ENCODE peak calls at places on chromosomes 2 and 18, in seven cellular contexts. V is HFFc6, M is RWPE1, L is foreskin melanocyte, P is endothelial cell, W is HL-60, K is H54. Z is an unnamed sample.

GRCh38 chr2:20169796-20170467 is 55.0 kb downstream of the SDC1 start:
- DNase-seq in L (no peak), W (no peak), M (no peak), V (no peak), K (no peak), P (no peak), Z (no peak)

GRCh38 chr2:133324150-133324561 is 244.1 kb downstream of the NCKAP5 start:
- DNase-seq in P (no peak), V (peak), M (peak), L (no peak), W (no peak), K (no peak), Z (no peak)

GRCh38 chr2:9533663-9534062 is 22.0 kb downstream of the ADAM17 start:
- DNase-seq in M (no peak), W (no peak), V (no peak), P (no peak), K (no peak), L (no peak), Z (no peak)

GRCh38 chr2:15262792-15263191 is 298.3 kb downstream of the NBAS start:
- DNase-seq in M (no peak), P (no peak), V (no peak), K (no peak), W (no peak), L (no peak), Z (no peak)

GRCh38 chr18:12747530-12748315 is 44.9 kb downstream of the PSMG2 start:
- DNase-seq in V (no peak), W (no peak), L (no peak), K (no peak), P (no peak), M (no peak), Z (no peak)

GRCh38 chr2:42967959-42968674 is 175.7 kb upstream of the HAAO start:
- DNase-seq in K (no peak), V (peak), P (no peak), M (no peak), W (no peak), L (no peak), Z (no peak)

GRCh38 chr2:195710407-195710806 is 53.4 kb downstream of the SLC39A10 start:
- DNase-seq in P (no peak), V (peak), M (no peak), L (peak), W (no peak), K (no peak), Z (no peak)

GRCh38 chr2:3483227-3483985 is 35.9 kb downstream of the ADI1 start:
- DNase-seq in W (no peak), V (no peak), M (no peak), P (no peak), K (no peak), L (no peak), Z (no peak)

GRCh38 chr18:24536326-24536725 is 75.9 kb downstream of the HRH4 start:
- DNase-seq in L (no peak), W (no peak), V (no peak), K (no peak), M (no peak), P (no peak), Z (no peak)

GRCh38 chr18:56202567-56203136 is 435.7 kb downstream of the TXNL1 start:
- DNase-seq in K (no peak), M (no peak), V (no peak), P (no peak), W (no peak), L (no peak), Z (no peak)

GRCh38 chr18:73615506-73615905 is 532.1 kb downstream of the FBXO15 start:
- DNase-seq in L (peak), M (peak), W (no peak), K (no peak), V (peak), P (no peak), Z (no peak)

GRCh38 chr2:164014068-164014577 is 278.3 kb upstream of the FIGN start:
- DNase-seq in L (peak), M (no peak), V (no peak), W (no peak), P (no peak), K (no peak), Z (no peak)

GRCh38 chr2:218033208-218033589 is 30.4 kb upstream of the TNS1 start:
- DNase-seq in M (no peak), P (no peak), L (no peak), K (no peak), V (no peak), W (no peak), Z (no peak)

GRCh38 chr18:45415614-45416013 is 199.7 kb upstream of the SLC14A2 start:
- DNase-seq in P (no peak), L (no peak), K (no peak), W (no peak), V (no peak), M (no peak), Z (no peak)

GRCh38 chr2:233074106-233074505 is 14.0 kb downstream of the INPP5D start:
- DNase-seq in V (no peak), W (no peak), L (no peak), K (no peak), M (no peak), P (no peak), Z (no peak)

GRCh38 chr18:9851511-9851910 is 34.3 kb upstream of the TXNDC2 start:
- DNase-seq in W (peak), P (no peak), V (no peak), L (no peak), M (no peak), K (no peak), Z (no peak)

GRCh38 chr2:111149882-111150455 is 29.3 kb downstream of the BCL2L11 start:
- DNase-seq in V (no peak), P (no peak), K (no peak), M (no peak), L (no peak), W (no peak), Z (no peak)

GRCh38 chr2:19746611-19747309 is 155.0 kb downstream of the TTC32 start:
- DNase-seq in V (no peak), P (peak), L (no peak), W (no peak), K (peak), M (peak), Z (no peak)

GRCh38 chr2:229686122-229686919 is 28.0 kb downstream of the DNER start:
- DNase-seq in L (no peak), W (no peak), M (no peak), P (no peak), V (no peak), K (no peak), Z (no peak)

GRCh38 chr18:54330768-54331548 is 26.7 kb downstream of the STARD6 start:
- DNase-seq in P (no peak), M (no peak), W (no peak), K (no peak), L (no peak), V (no peak), Z (no peak)

GRCh38 chr2:46275995-46276394 is 21.2 kb upstream of the EPAS1 start:
- DNase-seq in K (no peak), L (peak), M (no peak), P (no peak), W (no peak), V (no peak), Z (no peak)

GRCh38 chr2:221034973-221035372 is 537.1 kb downstream of the EPHA4 start:
- DNase-seq in L (no peak), M (no peak), W (no peak), P (no peak), K (no peak), V (no peak), Z (no peak)

GRCh38 chr2:1784087-1784486 is 39.8 kb upstream of the PXDN start:
- DNase-seq in M (no peak), V (no peak), L (no peak), P (no peak), K (no peak), W (no peak), Z (no peak)

GRCh38 chr2:237885931-237886701 is 26.7 kb downstream of the RAMP1 start:
- DNase-seq in L (no peak), K (no peak), W (no peak), P (no peak), V (no peak), M (no peak), Z (no peak)